ENCODE peak calls at places on chromosome 2, in seven cellular contexts. F, O, E, G, S, P and A are unnamed samples.

GRCh38 chr2:195477248-195477995 is 179.6 kb upstream of the SLC39A10 start:
- DNase-seq in P (no peak), F (no peak), E (no peak), S (no peak), O (no peak), G (peak), A (no peak)

GRCh38 chr2:50443868-50444267 is 588.1 kb downstream of the NRXN1 start:
- DNase-seq in E (no peak), O (no peak), F (no peak), G (no peak), P (no peak), S (no peak), A (no peak)

GRCh38 chr2:121617042-121617599 is 32.1 kb downstream of the CLASP1 start:
- DNase-seq in F (no peak), O (no peak), S (peak), P (peak), G (no peak), E (no peak), A (no peak)

GRCh38 chr2:9307505-9307904 is 100.9 kb downstream of the ASAP2 start:
- DNase-seq in F (no peak), G (no peak), E (no peak), S (no peak), P (no peak), O (no peak), A (no peak)

GRCh38 chr2:177058747-177059146 is 153.8 kb upstream of the HNRNPA3 start:
- DNase-seq in O (no peak), P (peak), S (no peak), E (no peak), F (no peak), G (no peak), A (no peak)

GRCh38 chr2:132668189-132668833 is 1.7 kb downstream of the LYPD1 start:
- DNase-seq in P (no peak), G (peak), E (no peak), F (no peak), O (no peak), S (peak), A (no peak)

GRCh38 chr2:11006191-11006590 is 94.5 kb downstream of the KCNF1 start:
- DNase-seq in F (no peak), O (no peak), G (no peak), S (no peak), E (no peak), P (no peak), A (no peak)

GRCh38 chr2:98835831-98836385 is 100.1 kb downstream of the CRACDL start:
- DNase-seq in S (no peak), P (no peak), F (no peak), O (no peak), G (peak), E (no peak), A (no peak)

GRCh38 chr2:8408560-8409460 is 273.0 kb upstream of the ID2 start:
- DNase-seq in S (no peak), E (no peak), P (peak), G (no peak), F (no peak), O (no peak), A (no peak)

GRCh38 chr2:26704441-26704977 is 12.0 kb downstream of the KCNK3 start:
- DNase-seq in E (no peak), P (no peak), O (no peak), F (no peak), S (no peak), G (peak), A (no peak)

GRCh38 chr2:55922488-55922887 is 1.1 kb downstream of the EFEMP1 start:
- DNase-seq in S (peak), E (peak), O (no peak), P (no peak), F (no peak), G (no peak), A (no peak)

GRCh38 chr2:176174382-176174834 is 14.1 kb upstream of the HOXD1 start:
- DNase-seq in F (no peak), E (no peak), P (no peak), G (no peak), S (peak), O (no peak), A (peak)

GRCh38 chr2:203871371-203871983 is 3.9 kb downstream of the CTLA4 start:
- DNase-seq in E (no peak), S (no peak), G (no peak), F (no peak), P (peak), O (no peak), A (no peak)

GRCh38 chr2:46364797-46365457 is 67.7 kb downstream of the EPAS1 start:
- DNase-seq in P (peak), G (peak), F (peak), O (no peak), S (peak), E (peak), A (no peak)

GRCh38 chr2:12005886-12006681 is 259.7 kb downstream of the LPIN1 start:
- DNase-seq in S (peak), E (peak), P (peak), F (peak), O (no peak), G (no peak), A (no peak)

GRCh38 chr2:212013656-212014055 is 524.9 kb downstream of the ERBB4 start:
- DNase-seq in G (no peak), S (no peak), O (no peak), F (no peak), E (no peak), P (no peak), A (no peak)

GRCh38 chr2:176110975-176111663 is 4.0 kb downstream of the HOXD11 start:
- DNase-seq in P (peak), O (no peak), G (peak), E (no peak), S (peak), F (peak), A (no peak)

GRCh38 chr2:230068658-230069080 is at the start of gene SLC16A14:
- DNase-seq in O (peak), E (peak), P (peak), G (peak), F (peak), S (peak), A (no peak)

GRCh38 chr2:83069724-83070123 is 1389.4 kb downstream of the SUCLG1 start:
- DNase-seq in G (peak), S (no peak), O (no peak), F (no peak), P (no peak), E (no peak), A (no peak)

GRCh38 chr2:101149241-101150192 is 1.7 kb downstream of the TBC1D8 start:
- DNase-seq in E (peak), F (no peak), P (no peak), O (no peak), G (peak), S (no peak), A (no peak)

GRCh38 chr2:142989276-142990204 is 112.1 kb downstream of the KYNU start:
- DNase-seq in G (peak), F (no peak), E (no peak), S (peak), O (peak), P (peak), A (no peak)

GRCh38 chr2:101124061-101124460 is 27.1 kb downstream of the TBC1D8 start:
- DNase-seq in E (no peak), S (no peak), G (peak), F (no peak), O (no peak), P (no peak), A (no peak)

GRCh38 chr2:205898744-205899143 is 187.2 kb downstream of the INO80D start:
- DNase-seq in G (no peak), E (no peak), S (no peak), P (no peak), F (no peak), O (no peak), A (no peak)

GRCh38 chr2:189177441-189177840 is 2.1 kb downstream of the COL5A2 start:
- DNase-seq in O (no peak), F (no peak), E (no peak), G (no peak), P (no peak), S (no peak), A (no peak)

GRCh38 chr2:24418166-24418843 is 58.0 kb upstream of the ITSN2 start:
- DNase-seq in G (no peak), O (no peak), P (no peak), F (no peak), E (no peak), S (peak), A (no peak)

GRCh38 chr2:212811036-212811805 is 272.6 kb upstream of the ERBB4 start:
- DNase-seq in F (no peak), E (no peak), O (no peak), S (no peak), P (peak), G (no peak), A (no peak)

GRCh38 chr2:22626621-22627020 is 758.4 kb upstream of the KLHL29 start:
- DNase-seq in G (no peak), P (peak), O (no peak), S (peak), F (no peak), E (no peak), A (no peak)

GRCh38 chr2:8073928-8074327 is 607.9 kb upstream of the ID2 start:
- DNase-seq in P (no peak), F (no peak), G (no peak), O (no peak), E (no peak), S (no peak), A (no peak)

GRCh38 chr2:96950391-96951124 is 35.8 kb downstream of the FAM178B start:
- DNase-seq in E (no peak), S (no peak), O (no peak), F (no peak), G (no peak), P (no peak), A (no peak)

GRCh38 chr2:10330700-10331032 is 28.0 kb downstream of the HPCAL1 start:
- DNase-seq in P (no peak), F (no peak), S (no peak), O (no peak), G (no peak), E (no peak), A (no peak)

GRCh38 chr2:141109633-141110032 is 1021.2 kb downstream of the LRP1B start:
- DNase-seq in G (peak), S (peak), F (no peak), P (no peak), E (peak), O (peak), A (no peak)

GRCh38 chr2:241289597-241289996 is 25.9 kb downstream of the HDLBP start:
- DNase-seq in O (no peak), G (no peak), P (no peak), F (no peak), S (no peak), E (no peak), A (no peak)
- TF ChIP-seq CTCF in O (no peak), G (no peak), P (no peak), F (no peak), S (no peak), E (no peak), A (no peak)

DNA sequence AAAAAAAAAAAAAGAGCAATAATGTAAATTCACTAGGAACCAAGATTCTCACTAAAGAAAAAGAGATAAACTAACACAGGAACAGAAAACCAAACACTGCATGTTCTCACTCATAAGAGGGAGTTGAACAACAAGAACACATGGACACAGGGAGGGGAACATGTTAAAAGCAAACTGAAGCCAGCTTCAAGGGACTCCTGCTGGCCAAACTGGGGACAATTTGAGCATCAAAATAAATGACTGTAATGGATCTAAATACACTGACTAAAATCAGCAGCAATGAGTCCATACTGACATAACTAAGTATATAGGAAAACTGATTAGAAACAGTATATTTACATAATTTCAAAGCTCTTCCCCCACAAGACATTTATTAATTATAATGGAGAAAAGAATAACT is 73.0 kb downstream of the FARSB start:
- DNase-seq in E (no peak), F (no peak), S (no peak), G (peak), O (no peak), P (peak), A (no peak)
- TF ChIP-seq CTCF in E (no peak), F (no peak), S (peak), G (peak), O (peak), P (no peak), A (peak)

GRCh38 chr2:95526360-95527341 is 42.1 kb upstream of the TRIM43B start:
- DNase-seq in P (peak), F (peak), S (no peak), G (peak), O (peak), E (peak), A (peak)
- TF ChIP-seq CTCF in P (peak), F (peak), S (no peak), G (peak), O (peak), E (no peak), A (peak)

GRCh38 chr2:35199298-35199697 is 1156.3 kb upstream of the CRIM1 start:
- DNase-seq in G (peak), F (no peak), O (peak), E (no peak), P (no peak), S (no peak), A (no peak)

GRCh38 chr2:35204881-35205280 is 1150.7 kb upstream of the CRIM1 start:
- DNase-seq in E (no peak), O (peak), P (no peak), F (no peak), G (no peak), S (no peak), A (no peak)

DNA sequence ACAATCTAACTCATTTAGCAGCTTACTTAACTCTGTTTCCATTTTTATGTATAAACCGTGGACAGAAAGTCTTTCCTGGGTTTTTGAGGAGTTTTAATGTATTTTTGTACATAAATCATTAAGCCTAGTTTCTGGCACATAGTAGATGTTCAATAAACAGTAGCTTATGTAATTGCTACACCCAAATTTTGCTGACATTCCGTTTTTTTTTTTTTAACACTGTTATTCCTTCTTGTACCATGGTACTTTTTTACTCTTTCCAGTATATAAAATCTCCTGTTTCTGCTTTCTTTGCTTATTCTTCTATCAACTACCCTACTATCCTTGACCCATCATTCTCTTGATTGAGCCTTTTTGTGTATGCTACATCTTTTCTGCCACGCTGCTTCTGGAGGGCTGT is 1151.3 kb upstream of the CRIM1 start:
- DNase-seq in S (no peak), O (no peak), E (no peak), P (no peak), G (no peak), F (no peak), A (no peak)
- TF ChIP-seq CTCF in S (no peak), O (no peak), E (no peak), P (no peak), G (no peak), F (no peak), A (no peak)

DNA sequence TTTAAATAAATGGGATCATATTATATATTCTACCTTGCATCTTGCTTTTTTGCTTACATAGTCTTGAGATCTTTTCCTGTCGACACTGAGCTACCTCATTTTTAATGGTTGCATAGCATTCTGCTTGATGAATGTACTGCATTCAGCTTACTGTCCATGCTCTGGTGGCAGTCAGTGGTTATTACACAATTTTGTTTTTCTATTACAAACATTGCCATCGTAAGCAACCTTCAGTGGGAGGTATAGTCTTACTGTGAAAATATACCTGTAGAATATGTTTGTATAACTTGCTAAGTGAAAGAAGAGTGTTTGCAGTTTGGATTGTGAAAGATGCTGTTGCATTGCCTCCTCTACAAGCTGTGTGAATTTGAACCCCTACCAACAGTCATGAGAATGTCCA is 43.4 kb downstream of the UBXN4 start:
- DNase-seq in G (peak), F (no peak), O (no peak), P (no peak), S (no peak), E (no peak), A (no peak)
- TF ChIP-seq CTCF in G (peak), F (no peak), O (peak), P (no peak), S (no peak), E (no peak), A (no peak)